ENCODE peak calls at places on chromosomes 16 and 17, in four cellular contexts. Z is CD4-positive, alpha-beta memory T cell; F is IMR-90; G is HCT116. Y is an unnamed sample.

GRCh38 chr17:29379084-29379811 is 10.9 kb upstream of the TAOK1 start:
- DNase-seq in Z (no peak), F (no peak), G (no peak), Y (no peak)

GRCh38 chr16:11843206-11843605 is 8.1 kb downstream of the RSL1D1 start:
- DNase-seq in Z (no peak), F (no peak), G (no peak), Y (no peak)

GRCh38 chr16:30407794-30408534 is 558 bp downstream of the ZNF771 start:
- DNase-seq in Z (no peak), F (no peak), G (no peak), Y (no peak)

GRCh38 chr16:20915733-20916132 is 15.2 kb downstream of the LYRM1 start:
- DNase-seq in Z (no peak), F (no peak), G (no peak), Y (no peak)

GRCh38 chr16:28821874-28822519 is 802 bp upstream of the ATXN2L start:
- DNase-seq in Z (no peak), F (no peak), G (no peak), Y (no peak)

GRCh38 chr17:82863941-82864720 is 24.3 kb upstream of the ZNF750 start:
- DNase-seq in Z (peak; percentile 94), F (peak; percentile 91), G (peak; percentile 68), Y (peak; percentile 83)

GRCh38 chr17:81868674-81869220 is 2.4 kb downstream of the ARHGDIA start:
- DNase-seq in Z (no peak), F (peak; percentile 88), G (peak; percentile 84), Y (peak; percentile 96)

GRCh38 chr16:50497592-50497991 is 50.6 kb upstream of the NKD1 start:
- DNase-seq in Z (no peak), F (peak; percentile 13), G (no peak), Y (no peak)

GRCh38 chr16:53546988-53547391 is 44.0 kb upstream of the AKTIP start:
- DNase-seq in Z (no peak), F (peak; percentile 13), G (peak; percentile 15), Y (no peak)

GRCh38 chr16:46996391-46996790 is 22.9 kb upstream of the DNAJA2 start:
- DNase-seq in Z (no peak), F (no peak), G (no peak), Y (no peak)

GRCh38 chr16:85616608-85617311 is 3.6 kb downstream of the GSE1 start:
- DNase-seq in Z (no peak), F (no peak), G (no peak), Y (no peak)

GRCh38 chr17:1759529-1759928 is 2.3 kb upstream of the SERPINF1 start:
- DNase-seq in Z (no peak), F (no peak), G (no peak), Y (no peak)

GRCh38 chr17:82217120-82217529 is 4.5 kb upstream of the CCDC57 start:
- DNase-seq in Z (no peak), F (no peak), G (no peak), Y (peak; percentile 79)

GRCh38 chr16:35713762-35714650 is 2254.6 kb downstream of the TP53TG3F start:
- DNase-seq in Z (no peak), F (no peak), G (no peak), Y (peak; percentile 5)

GRCh38 chr17:55731586-55732250 is 9.1 kb upstream of the TMEM100 start:
- DNase-seq in Z (no peak), F (peak; percentile 36), G (no peak), Y (no peak)

GRCh38 chr17:41814195-41814594 is 1.4 kb downstream of the FKBP10 start:
- DNase-seq in Z (no peak), F (peak; percentile 36), G (no peak), Y (no peak)

GRCh38 chr17:52157161-52157560 is 1.4 kb downstream of the CA10 start:
- DNase-seq in Z (no peak), F (no peak), G (no peak), Y (no peak)

DNA sequence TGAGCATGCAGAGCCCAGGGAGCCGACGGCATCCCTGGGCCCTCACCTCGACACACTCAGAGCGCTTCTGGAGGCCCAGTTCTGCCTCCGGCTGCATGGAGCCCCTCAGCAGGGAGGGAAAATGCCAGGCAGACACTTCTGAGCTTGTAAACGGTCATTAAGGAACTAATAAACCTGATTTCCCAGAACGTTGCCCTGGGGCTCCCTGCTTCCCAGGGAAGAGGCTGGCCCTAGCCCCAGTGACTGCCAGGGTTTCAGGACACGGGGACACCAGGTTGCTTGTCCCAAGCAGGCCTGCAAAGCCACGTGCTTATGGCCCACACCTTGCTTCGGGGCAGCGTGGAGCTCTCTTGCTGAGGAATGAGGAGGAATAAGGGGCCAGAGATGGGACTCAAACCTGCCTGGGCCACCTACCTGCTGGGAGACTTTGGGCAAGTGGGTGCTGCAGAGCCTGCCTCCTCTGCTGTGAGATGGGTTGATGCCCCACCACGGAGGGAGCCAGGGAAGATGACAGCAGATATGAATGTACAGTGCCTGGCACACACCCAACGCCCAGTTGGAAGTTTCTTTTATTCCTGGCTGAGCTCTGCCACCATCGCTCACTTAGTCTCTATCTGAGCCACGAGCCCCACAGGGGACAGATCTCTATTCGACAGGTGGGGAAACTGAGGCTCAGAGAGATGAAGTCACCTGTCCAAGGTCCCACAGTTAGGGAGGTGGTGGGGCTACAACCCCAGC is 5.4 kb downstream of the RHBDF2 start:
- DNase-seq in Z (no peak), F (no peak), G (no peak), Y (no peak)
- H3K27ac ChIP-seq in Z (no peak overlapping the region), F (no peak overlapping the region), G (no peak overlapping the region), Y (no peak overlapping the region)

GRCh38 chr17:44121997-44122824 is 1.2 kb downstream of the HDAC5 start:
- DNase-seq in Z (no peak), F (no peak), G (no peak), Y (no peak)

GRCh38 chr17:44123356-44124117 is at the start of gene HDAC5:
- DNase-seq in Z (peak; percentile 94), F (peak; percentile 91), G (peak; percentile 90), Y (peak; percentile 98)

GRCh38 chr17:44121206-44121605 is 2.2 kb downstream of the HDAC5 start:
- DNase-seq in Z (no peak), F (no peak), G (no peak), Y (no peak)

GRCh38 chr17:44124118-44124438 is 637 bp upstream of the HDAC5 start:
- DNase-seq in Z (no peak), F (no peak), G (no peak), Y (no peak)

GRCh38 chr17:44122825-44123355 is 551 bp downstream of the HDAC5 start:
- DNase-seq in Z (no peak), F (no peak), G (no peak), Y (peak; percentile 46)
- H3K27ac ChIP-seq in Z (peak overlapping the region; percentile 67), F (no peak overlapping the region), G (peak overlapping the region; percentile 77), Y (peak overlapping the region; percentile 68)

GRCh38 chr17:17787568-17787967 is 49.2 kb downstream of the SREBF1 start:
- DNase-seq in Z (no peak), F (no peak), G (no peak), Y (no peak)
- H3K27ac ChIP-seq in Z (no peak overlapping the region), F (no peak overlapping the region), G (no peak overlapping the region), Y (no peak overlapping the region)

DNA sequence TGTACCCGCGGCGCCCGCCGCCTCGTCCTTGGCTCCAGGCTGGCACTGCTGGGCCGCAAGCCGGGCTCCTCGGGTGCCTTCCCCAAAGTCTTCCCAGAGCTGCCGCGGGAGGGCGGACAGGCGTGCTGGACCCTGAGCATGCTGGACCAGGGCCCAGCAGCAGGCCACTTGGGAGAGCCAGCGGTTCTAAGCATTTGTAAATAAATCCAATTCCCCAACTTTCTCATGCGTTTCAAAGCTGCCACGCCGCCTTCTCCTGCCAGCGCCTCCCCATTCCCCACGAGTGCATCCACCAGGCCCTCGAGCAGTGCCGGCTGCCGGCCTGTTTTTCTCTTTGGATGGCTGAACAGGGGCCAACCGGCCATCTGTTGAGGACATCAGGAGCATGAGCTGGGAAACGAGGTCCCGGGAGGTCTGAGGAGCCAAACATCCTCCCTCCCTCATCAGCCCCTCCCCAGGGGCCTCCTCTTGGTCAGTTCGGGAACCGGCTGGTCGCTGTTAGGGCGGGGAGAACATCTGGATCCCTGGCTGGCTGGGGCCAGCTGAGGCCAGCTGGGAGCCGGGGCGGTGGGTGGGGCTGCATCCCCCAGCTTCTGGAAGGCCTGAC is 20.6 kb upstream of the PABPN1L start:
- DNase-seq in Z (no peak), F (peak; percentile 36), G (no peak), Y (no peak)
- H3K27ac ChIP-seq in Z (no peak overlapping the region), F (no peak overlapping the region), G (peak overlapping the region; percentile 4), Y (no peak overlapping the region)